ENCODE peak calls at places on chromosomes 11 and 22, in ten cellular contexts. H is T47D; S is ACHN; Y is HTR-8/SVneo; P is stimulated activated CD4-positive, alpha-beta T cell treated with anti-CD3 and anti-CD28 coated beads, Interleukin-15, amount 100 ng/mL, for 24 hours; U is cerebellar nuclear complex; J is activated T-cell treated with anti-CD3 and anti-CD28 coated beads, Interleukin-2, amount 50 U/mL, for 48 hours; N is SHP77 treated with DMSO at 0.1 percent for 48 hours; W is neural crest cell; L is gastrocnemius medialis. C is an unnamed sample.

GRCh38 chr11:8709002-8709672 is 26.5 kb downstream of the RPL27A start:
- DNase-seq in H (no peak), S (no peak), Y (no peak), P (no peak), U (no peak), J (no peak), N (peak; percentile 32), W (no peak), L (peak; percentile 60), C (peak; percentile 80)

GRCh38 chr11:67491276-67492068 is 8.6 kb downstream of the AIP start:
- DNase-seq in H (no peak), S (no peak), Y (no peak), P (no peak), U (no peak), J (no peak), N (no peak), W (no peak), L (no peak), C (no peak)

GRCh38 chr11:72683782-72684200 is 9.6 kb upstream of the PDE2A start:
- DNase-seq in H (peak; percentile 53), S (peak; percentile 49), Y (peak; percentile 86), P (peak; percentile 78), U (no peak), J (peak; percentile 89), N (peak; percentile 51), W (peak; percentile 94), L (no peak), C (peak; percentile 73)

GRCh38 chr11:78420796-78421209 is 3.2 kb upstream of the GAB2 start:
- DNase-seq in H (peak; percentile 13), S (no peak), Y (peak; percentile 46), P (peak; percentile 69), U (no peak), J (peak; percentile 73), N (peak; percentile 91), W (no peak), L (no peak), C (peak; percentile 56)

GRCh38 chr22:22748756-22749155 is 104.3 kb downstream of the GGTLC2 start:
- DNase-seq in H (no peak), S (no peak), Y (no peak), P (no peak), U (peak; percentile 20), J (no peak), N (no peak), W (no peak), L (no peak), C (no peak)

GRCh38 chr22:16800358-16800757 is 24.9 kb downstream of the XKR3 start:
- DNase-seq in H (no peak), S (no peak), Y (no peak), P (no peak), U (no peak), J (no peak), N (no peak), W (no peak), L (no peak), C (no peak)

GRCh38 chr11:91296628-91297027 is 928.0 kb upstream of the FAT3 start:
- DNase-seq in H (no peak), S (no peak), Y (no peak), P (no peak), U (no peak), J (no peak), N (no peak), W (no peak), L (no peak), C (no peak)

GRCh38 chr22:30265851-30266444 is 703 bp downstream of the OSM start:
- DNase-seq in H (no peak), S (no peak), Y (no peak), P (peak; percentile 92), U (no peak), J (peak; percentile 89), N (no peak), W (no peak), L (no peak), C (peak; percentile 45)

GRCh38 chr22:21815958-21816357 is 51.5 kb downstream of the MAPK1 start:
- DNase-seq in H (no peak), S (no peak), Y (no peak), P (no peak), U (no peak), J (no peak), N (no peak), W (no peak), L (no peak), C (no peak)

GRCh38 chr22:47357086-47357485 is 594.6 kb downstream of the TBC1D22A start:
- DNase-seq in H (no peak), S (no peak), Y (no peak), P (no peak), U (no peak), J (no peak), N (no peak), W (no peak), L (no peak), C (no peak)

GRCh38 chr11:129457321-129457720 is 81.7 kb downstream of the BARX2 start:
- DNase-seq in H (peak; percentile 94), S (no peak), Y (no peak), P (no peak), U (no peak), J (no peak), N (no peak), W (no peak), L (no peak), C (no peak)

GRCh38 chr22:38034278-38034882 is 22.8 kb upstream of the PICK1 start:
- DNase-seq in H (peak; percentile 33), S (peak; percentile 87), Y (peak; percentile 90), P (no peak), U (no peak), J (no peak), N (no peak), W (no peak), L (no peak), C (peak; percentile 74)

GRCh38 chr11:119616586-119617342 is 112.2 kb downstream of the NECTIN1 start:
- DNase-seq in H (no peak), S (no peak), Y (no peak), P (no peak), U (no peak), J (no peak), N (no peak), W (no peak), L (no peak), C (no peak)

GRCh38 chr11:70193411-70194292 is 9.4 kb upstream of the FADD start:
- DNase-seq in H (no peak), S (no peak), Y (no peak), P (no peak), U (no peak), J (no peak), N (no peak), W (no peak), L (no peak), C (no peak)

GRCh38 chr11:2237457-2238238 is 32.7 kb downstream of the ASCL2 start:
- DNase-seq in H (no peak), S (no peak), Y (no peak), P (no peak), U (no peak), J (no peak), N (no peak), W (no peak), L (no peak), C (no peak)

GRCh38 chr11:64900263-64900678 is 16.7 kb downstream of the ATG2A start:
- DNase-seq in H (no peak), S (no peak), Y (no peak), P (peak; percentile 78), U (no peak), J (peak; percentile 68), N (no peak), W (no peak), L (no peak), C (no peak)

GRCh38 chr11:27204527-27204926 is 158.5 kb downstream of the CCDC34 start:
- DNase-seq in H (peak; percentile 57), S (peak; percentile 20), Y (no peak), P (peak; percentile 29), U (no peak), J (no peak), N (no peak), W (no peak), L (no peak), C (no peak)

GRCh38 chr11:119975561-119976152 is 162.3 kb downstream of the TRIM29 start:
- DNase-seq in H (no peak), S (no peak), Y (no peak), P (no peak), U (no peak), J (no peak), N (no peak), W (no peak), L (no peak), C (peak; percentile 30)

C was measured in heart right ventricle.